ENCODE peak calls at places on chromosomes 16 and 17, in seven cellular contexts. One of them, this sample, is unnamed.

GRCh38 chr17:2749784-2750181 is 331 bp upstream of the CCDC92B start:
- DNase-seq in lower leg skin: peak; percentile 29
- DNase-seq in SK-N-SH: peak; percentile 92
- DNase-seq in CD8-positive, alpha-beta T cell: peak; percentile 62
- DNase-seq in HL-60: peak; percentile 25
- DNase-seq in astrocyte of the cerebellum: peak; percentile 19
- DNase-seq in Peyer's patch: peak; percentile 79
- DNase-seq in this sample: no peak

GRCh38 chr17:59892849-59893616 is at the start of the genes RPS6KB1 and TUBD1:
- DNase-seq in HL-60: peak; percentile 99
- DNase-seq in Peyer's patch: peak; percentile 99
- DNase-seq in SK-N-SH: peak; percentile 99
- DNase-seq in CD8-positive, alpha-beta T cell: peak; percentile 94
- DNase-seq in lower leg skin: peak; percentile 98
- DNase-seq in astrocyte of the cerebellum: peak; percentile 99
- DNase-seq in this sample: peak; percentile 98

GRCh38 chr17:36183001-36183810 is 6.8 kb upstream of the TBC1D3B start:
- DNase-seq in SK-N-SH: peak; percentile 67
- DNase-seq in lower leg skin: no peak
- DNase-seq in Peyer's patch: peak; percentile 70
- DNase-seq in CD8-positive, alpha-beta T cell: no peak
- DNase-seq in HL-60: no peak
- DNase-seq in astrocyte of the cerebellum: peak; percentile 16
- DNase-seq in this sample: no peak

GRCh38 chr17:49575524-49576120 is at the start of gene NXPH3:
- DNase-seq in astrocyte of the cerebellum: no peak
- DNase-seq in SK-N-SH: peak; percentile 91
- DNase-seq in Peyer's patch: peak; percentile 75
- DNase-seq in CD8-positive, alpha-beta T cell: peak; percentile 46
- DNase-seq in HL-60: no peak
- DNase-seq in lower leg skin: no peak
- DNase-seq in this sample: no peak

GRCh38 chr17:64069143-64069542 is 48.7 kb upstream of the ICAM2 start:
- DNase-seq in lower leg skin: no peak
- DNase-seq in SK-N-SH: no peak
- DNase-seq in astrocyte of the cerebellum: no peak
- DNase-seq in HL-60: no peak
- DNase-seq in CD8-positive, alpha-beta T cell: no peak
- DNase-seq in Peyer's patch: no peak
- DNase-seq in this sample: no peak

GRCh38 chr17:21165922-21166598 is 39.3 kb downstream of the DHRS7B start:
- DNase-seq in astrocyte of the cerebellum: no peak
- DNase-seq in lower leg skin: no peak
- DNase-seq in SK-N-SH: no peak
- DNase-seq in HL-60: no peak
- DNase-seq in CD8-positive, alpha-beta T cell: no peak
- DNase-seq in Peyer's patch: no peak
- DNase-seq in this sample: no peak

GRCh38 chr17:34486781-34487180 is 92.6 kb upstream of the TMEM132E start:
- DNase-seq in astrocyte of the cerebellum: no peak
- DNase-seq in CD8-positive, alpha-beta T cell: no peak
- DNase-seq in SK-N-SH: no peak
- DNase-seq in HL-60: no peak
- DNase-seq in Peyer's patch: no peak
- DNase-seq in lower leg skin: no peak
- DNase-seq in this sample: no peak

GRCh38 chr16:60166111-60166510 is 1432.0 kb upstream of the GOT2 start:
- DNase-seq in lower leg skin: no peak
- DNase-seq in CD8-positive, alpha-beta T cell: no peak
- DNase-seq in Peyer's patch: no peak
- DNase-seq in SK-N-SH: no peak
- DNase-seq in astrocyte of the cerebellum: no peak
- DNase-seq in HL-60: no peak
- DNase-seq in this sample: no peak

GRCh38 chr16:53094013-53094630 is 39.3 kb downstream of the CHD9 start:
- DNase-seq in HL-60: peak; percentile 49
- DNase-seq in SK-N-SH: no peak
- DNase-seq in Peyer's patch: peak; percentile 90
- DNase-seq in astrocyte of the cerebellum: no peak
- DNase-seq in CD8-positive, alpha-beta T cell: no peak
- DNase-seq in lower leg skin: peak; percentile 68
- DNase-seq in this sample: peak; percentile 74

GRCh38 chr17:44840936-44841335 is 6.7 kb upstream of the HIGD1B start:
- DNase-seq in Peyer's patch: no peak
- DNase-seq in CD8-positive, alpha-beta T cell: no peak
- DNase-seq in astrocyte of the cerebellum: no peak
- DNase-seq in lower leg skin: no peak
- DNase-seq in SK-N-SH: no peak
- DNase-seq in HL-60: no peak
- DNase-seq in this sample: no peak

GRCh38 chr17:27667656-27668487 is 36.9 kb downstream of the LGALS9 start:
- DNase-seq in astrocyte of the cerebellum: no peak
- DNase-seq in lower leg skin: no peak
- DNase-seq in CD8-positive, alpha-beta T cell: no peak
- DNase-seq in HL-60: no peak
- DNase-seq in Peyer's patch: no peak
- DNase-seq in SK-N-SH: no peak
- DNase-seq in this sample: no peak

GRCh38 chr16:83802135-83802534 is 5.6 kb upstream of the HSBP1 start:
- DNase-seq in astrocyte of the cerebellum: peak; percentile 64
- DNase-seq in SK-N-SH: no peak
- DNase-seq in HL-60: no peak
- DNase-seq in lower leg skin: no peak
- DNase-seq in Peyer's patch: no peak
- DNase-seq in CD8-positive, alpha-beta T cell: no peak
- DNase-seq in this sample: peak; percentile 55

GRCh38 chr16:81190667-81191066 is 47.8 kb upstream of the BCO1 start:
- DNase-seq in Peyer's patch: no peak
- DNase-seq in lower leg skin: no peak
- DNase-seq in HL-60: no peak
- DNase-seq in CD8-positive, alpha-beta T cell: no peak
- DNase-seq in SK-N-SH: no peak
- DNase-seq in astrocyte of the cerebellum: no peak
- DNase-seq in this sample: no peak

GRCh38 chr17:29618272-29619065 is 4.2 kb downstream of the CORO6 start:
- DNase-seq in SK-N-SH: no peak
- DNase-seq in CD8-positive, alpha-beta T cell: no peak
- DNase-seq in HL-60: no peak
- DNase-seq in lower leg skin: no peak
- DNase-seq in astrocyte of the cerebellum: no peak
- DNase-seq in Peyer's patch: no peak
- DNase-seq in this sample: no peak

GRCh38 chr17:29619251-29619650 is 3.5 kb downstream of the CORO6 start:
- DNase-seq in lower leg skin: no peak
- DNase-seq in HL-60: no peak
- DNase-seq in astrocyte of the cerebellum: no peak
- DNase-seq in SK-N-SH: peak; percentile 67
- DNase-seq in CD8-positive, alpha-beta T cell: no peak
- DNase-seq in Peyer's patch: no peak
- DNase-seq in this sample: no peak

GRCh38 chr17:29620779-29621500 is 1.8 kb downstream of the CORO6 start:
- DNase-seq in lower leg skin: no peak
- DNase-seq in Peyer's patch: no peak
- DNase-seq in astrocyte of the cerebellum: no peak
- DNase-seq in SK-N-SH: no peak
- DNase-seq in CD8-positive, alpha-beta T cell: no peak
- DNase-seq in HL-60: no peak
- DNase-seq in this sample: no peak

GRCh38 chr17:29621751-29622194 is 939 bp downstream of the CORO6 start:
- DNase-seq in Peyer's patch: no peak
- DNase-seq in CD8-positive, alpha-beta T cell: no peak
- DNase-seq in astrocyte of the cerebellum: no peak
- DNase-seq in HL-60: no peak
- DNase-seq in lower leg skin: no peak
- DNase-seq in SK-N-SH: peak; percentile 57
- DNase-seq in this sample: no peak

DNA sequence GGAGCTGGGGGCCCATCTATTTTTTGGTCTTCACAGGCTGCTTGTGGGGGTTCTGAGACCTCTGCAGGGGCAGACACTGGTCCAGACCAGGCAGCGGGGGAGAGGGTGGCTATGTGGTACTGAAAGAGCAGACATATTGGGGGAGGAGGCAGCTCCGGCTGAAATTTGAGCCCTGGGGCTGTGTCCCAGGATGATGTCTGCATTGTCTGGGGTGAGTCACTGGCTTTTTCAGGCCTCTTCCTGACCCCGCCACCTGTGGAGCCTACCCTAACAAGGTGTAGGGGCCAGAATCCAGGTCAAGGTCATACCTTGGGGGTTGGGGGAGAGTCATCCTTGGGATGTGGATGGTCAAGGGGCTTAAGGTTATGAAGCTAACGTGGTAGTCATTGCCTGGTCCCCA is 2.4 kb downstream of the CORO6 start:
- DNase-seq in lower leg skin: no peak
- DNase-seq in HL-60: no peak
- DNase-seq in CD8-positive, alpha-beta T cell: no peak
- DNase-seq in Peyer's patch: no peak
- DNase-seq in astrocyte of the cerebellum: no peak
- DNase-seq in SK-N-SH: no peak
- DNase-seq in this sample: no peak
- H3K4me3 ChIP-seq in lower leg skin: no peak overlapping the region
- H3K4me3 ChIP-seq in HL-60: no peak overlapping the region
- H3K4me3 ChIP-seq in CD8-positive, alpha-beta T cell: no peak overlapping the region
- H3K4me3 ChIP-seq in Peyer's patch: no peak overlapping the region
- H3K4me3 ChIP-seq in astrocyte of the cerebellum: no peak overlapping the region
- H3K4me3 ChIP-seq in SK-N-SH: no peak overlapping the region
- H3K4me3 ChIP-seq in this sample: no peak overlapping the region

GRCh38 chr16:8108991-8109509 is 481.3 kb downstream of the TMEM114 start:
- DNase-seq in Peyer's patch: no peak
- DNase-seq in CD8-positive, alpha-beta T cell: no peak
- DNase-seq in SK-N-SH: no peak
- DNase-seq in astrocyte of the cerebellum: no peak
- DNase-seq in HL-60: no peak
- DNase-seq in lower leg skin: no peak
- DNase-seq in this sample: no peak

GRCh38 chr16:8109510-8110369 is 480.6 kb downstream of the TMEM114 start:
- DNase-seq in Peyer's patch: no peak
- DNase-seq in astrocyte of the cerebellum: no peak
- DNase-seq in lower leg skin: no peak
- DNase-seq in CD8-positive, alpha-beta T cell: no peak
- DNase-seq in SK-N-SH: no peak
- DNase-seq in HL-60: no peak
- DNase-seq in this sample: no peak

GRCh38 chr16:8099586-8099985 is 490.7 kb downstream of the TMEM114 start:
- DNase-seq in Peyer's patch: no peak
- DNase-seq in HL-60: no peak
- DNase-seq in lower leg skin: no peak
- DNase-seq in astrocyte of the cerebellum: no peak
- DNase-seq in CD8-positive, alpha-beta T cell: no peak
- DNase-seq in SK-N-SH: no peak
- DNase-seq in this sample: no peak

DNA sequence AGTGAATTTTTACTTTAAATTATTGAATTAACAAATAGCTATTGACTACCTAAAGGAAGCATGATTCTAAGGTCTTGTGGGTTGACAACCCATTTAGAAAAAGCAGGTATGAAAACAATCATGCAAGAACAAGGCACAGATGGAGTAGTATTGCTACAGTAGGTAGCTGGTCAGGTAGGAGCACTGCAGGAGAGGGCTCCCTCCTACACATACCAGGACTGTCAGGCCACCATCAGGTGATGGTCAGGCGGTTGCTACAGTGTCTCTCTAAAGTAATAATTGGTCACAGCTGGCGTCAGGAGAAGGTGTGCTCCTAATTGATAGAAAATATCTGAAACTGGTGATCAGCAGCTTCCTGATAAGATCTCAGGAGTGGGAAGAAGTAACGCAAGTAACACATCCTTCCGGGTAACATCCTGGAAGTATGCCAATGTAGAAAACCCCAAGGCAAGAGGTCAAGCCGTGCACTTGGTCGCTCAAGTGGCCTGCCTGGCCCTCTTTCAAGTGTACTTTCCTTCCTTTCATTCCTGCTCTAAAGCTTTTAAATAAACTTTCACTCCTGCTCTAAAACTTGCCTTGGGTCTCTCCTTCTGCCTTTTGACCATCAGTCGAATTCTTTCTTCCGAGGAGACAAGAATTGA is 486.5 kb downstream of the TMEM114 start:
- DNase-seq in HL-60: no peak
- DNase-seq in Peyer's patch: no peak
- DNase-seq in astrocyte of the cerebellum: no peak
- DNase-seq in SK-N-SH: no peak
- DNase-seq in CD8-positive, alpha-beta T cell: no peak
- DNase-seq in lower leg skin: no peak
- DNase-seq in this sample: no peak
- TF ChIP-seq CTCF in HL-60: no peak
- TF ChIP-seq CTCF in Peyer's patch: no peak
- TF ChIP-seq CTCF in astrocyte of the cerebellum: no peak
- TF ChIP-seq CTCF in SK-N-SH: no peak
- TF ChIP-seq CTCF in CD8-positive, alpha-beta T cell: no peak
- TF ChIP-seq CTCF in lower leg skin: no peak
- TF ChIP-seq CTCF in this sample: no peak

GRCh38 chr17:416293-417206 is 63.9 kb upstream of the RPH3AL start:
- DNase-seq in CD8-positive, alpha-beta T cell: peak; percentile 22
- DNase-seq in Peyer's patch: peak; percentile 80
- DNase-seq in lower leg skin: no peak
- DNase-seq in SK-N-SH: no peak
- DNase-seq in astrocyte of the cerebellum: no peak
- DNase-seq in HL-60: no peak
- DNase-seq in this sample: peak; percentile 90
- H3K4me3 ChIP-seq in CD8-positive, alpha-beta T cell: peak overlapping the region; percentile 48
- H3K4me3 ChIP-seq in Peyer's patch: peak overlapping the region; percentile 31
- H3K4me3 ChIP-seq in lower leg skin: no peak overlapping the region
- H3K4me3 ChIP-seq in SK-N-SH: no peak overlapping the region
- H3K4me3 ChIP-seq in astrocyte of the cerebellum: no peak overlapping the region
- H3K4me3 ChIP-seq in HL-60: no peak overlapping the region
- H3K4me3 ChIP-seq in this sample: peak overlapping the region; percentile 59

DNA sequence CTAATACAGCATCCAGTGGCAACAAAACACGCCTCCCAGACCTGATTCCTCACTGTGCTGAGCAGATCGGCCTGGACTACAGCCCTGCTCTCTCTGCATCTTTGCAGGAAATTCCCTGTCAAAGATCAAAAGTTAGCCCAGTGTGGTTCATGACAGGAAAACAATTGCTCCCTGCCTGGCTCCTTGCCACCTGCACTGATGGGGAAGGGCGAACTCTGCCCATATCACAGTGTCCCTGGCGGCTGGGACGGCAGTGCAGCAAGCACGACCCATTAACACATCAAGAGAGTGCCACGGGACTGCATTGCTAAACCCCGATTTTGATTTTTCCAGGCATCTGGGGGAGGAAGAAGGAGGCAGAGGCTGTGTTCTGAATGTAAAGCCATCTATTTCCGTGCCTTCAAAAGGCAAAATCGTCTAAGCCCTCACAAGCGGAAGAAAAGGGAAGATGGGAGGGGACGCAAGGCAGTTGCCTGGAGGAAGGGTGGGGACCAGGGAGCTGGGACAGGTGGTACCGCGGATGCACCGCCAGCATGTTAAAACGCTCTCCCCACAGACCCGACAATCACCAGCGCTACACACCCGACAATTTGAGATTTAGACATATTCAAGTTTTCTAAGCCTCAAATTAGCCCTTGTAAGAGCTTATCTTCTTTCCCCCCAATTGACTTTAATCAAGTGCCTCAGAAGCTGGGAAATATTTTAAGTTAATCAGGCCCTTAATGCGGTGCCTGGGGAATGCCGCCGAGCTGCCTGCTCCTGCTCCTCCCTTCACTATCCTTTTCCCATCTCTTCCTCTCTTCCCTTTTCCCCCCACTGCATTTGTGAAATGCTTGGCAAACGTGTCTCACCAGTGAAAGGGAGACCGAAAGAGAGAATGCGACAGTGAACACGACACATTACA is 238.8 kb upstream of the CDH5 start:
- DNase-seq in lower leg skin: peak; percentile 36
- DNase-seq in CD8-positive, alpha-beta T cell: no peak
- DNase-seq in astrocyte of the cerebellum: no peak
- DNase-seq in HL-60: no peak
- DNase-seq in SK-N-SH: peak; percentile 56
- DNase-seq in Peyer's patch: no peak
- DNase-seq in this sample: no peak
- TF ChIP-seq CTCF in lower leg skin: no peak
- TF ChIP-seq CTCF in CD8-positive, alpha-beta T cell: no peak
- TF ChIP-seq CTCF in astrocyte of the cerebellum: peak; percentile 16
- TF ChIP-seq CTCF in HL-60: no peak
- TF ChIP-seq CTCF in SK-N-SH: no peak
- TF ChIP-seq CTCF in Peyer's patch: no peak
- TF ChIP-seq CTCF in this sample: no peak